ENCODE peak calls at places on chromosomes 1 and 21, in four cellular contexts. I is A549, N is K562, X is H1. D is an unnamed sample.

GRCh38 chr1:158689110-158689509 is 2.6 kb upstream of the SPTA1 start:
- DNase-seq in I (no peak), N (peak), X (no peak), D (no peak)

GRCh38 chr1:181104790-181105133 is 16.3 kb downstream of the IER5 start:
- DNase-seq in I (no peak), N (no peak), X (no peak), D (peak)

GRCh38 chr21:44065428-44065827 is 41.8 kb upstream of the PWP2 start:
- DNase-seq in I (no peak), N (no peak), X (no peak), D (no peak)

GRCh38 chr1:76939817-76940216 is 72.5 kb downstream of the ST6GALNAC5 start:
- DNase-seq in I (no peak), N (no peak), X (no peak), D (no peak)

GRCh38 chr1:181513786-181514297 is 30.5 kb downstream of the CACNA1E start:
- DNase-seq in I (no peak), N (no peak), X (no peak), D (no peak)

GRCh38 chr1:86841120-86841519 is 72.8 kb downstream of the SELENOF start:
- DNase-seq in I (no peak), N (no peak), X (no peak), D (no peak)

GRCh38 chr1:161506336-161507223 is 1.3 kb downstream of the FCGR2A start:
- DNase-seq in I (no peak), N (peak), X (no peak), D (peak)

GRCh38 chr21:31218830-31219608 is 125.0 kb downstream of the TIAM1 start:
- DNase-seq in I (no peak), N (no peak), X (no peak), D (no peak)

GRCh38 chr1:44803062-44803311 is 2.8 kb downstream of the PLK3 start:
- DNase-seq in I (no peak), N (no peak), X (no peak), D (no peak)

GRCh38 chr1:24970399-24970753 is 40.3 kb upstream of the RUNX3 start:
- DNase-seq in I (no peak), N (peak), X (no peak), D (peak)

GRCh38 chr1:111099289-111099688 is 40.6 kb downstream of the DRAM2 start:
- DNase-seq in I (no peak), N (peak), X (no peak), D (peak)

GRCh38 chr1:89257036-89257435 is 15.6 kb downstream of the GBP5 start:
- DNase-seq in I (no peak), N (no peak), X (no peak), D (no peak)

GRCh38 chr1:46807046-46807972 is 8.5 kb downstream of the CYP4B1 start:
- DNase-seq in I (no peak), N (no peak), X (no peak), D (no peak)

GRCh38 chr1:210072129-210072528 is 134.1 kb downstream of the SYT14 start:
- DNase-seq in I (no peak), N (no peak), X (no peak), D (no peak)

GRCh38 chr1:2229032-2229920 is 1.2 kb downstream of the SKI start:
- DNase-seq in I (peak), N (peak), X (peak), D (no peak)

GRCh38 chr21:25700741-25701140 is 34.0 kb downstream of the ATP5PF start:
- DNase-seq in I (no peak), N (no peak), X (no peak), D (no peak)

GRCh38 chr1:168345939-168346338 is 65.3 kb downstream of the TBX19 start:
- DNase-seq in I (no peak), N (no peak), X (no peak), D (no peak)

GRCh38 chr1:14128096-14128495 is 428.1 kb downstream of the PRDM2 start:
- DNase-seq in I (no peak), N (no peak), X (no peak), D (no peak)

GRCh38 chr1:218809625-218810024 is 364.1 kb upstream of the LYPLAL1 start:
- DNase-seq in I (no peak), N (no peak), X (no peak), D (no peak)

GRCh38 chr1:192493584-192493983 is 82.0 kb upstream of the RGS1 start:
- DNase-seq in I (no peak), N (no peak), X (no peak), D (no peak)

GRCh38 chr1:2452583-2453315 is 23.3 kb upstream of the PLCH2 start:
- DNase-seq in I (peak), N (no peak), X (no peak), D (no peak)

GRCh38 chr1:46466477-46467182 is 23.0 kb upstream of the DMBX1 start:
- DNase-seq in I (no peak), N (no peak), X (peak), D (no peak)

GRCh38 chr1:33338495-33339211 is 17.8 kb upstream of the A3GALT2 start:
- DNase-seq in I (no peak), N (peak), X (no peak), D (peak)

GRCh38 chr1:108570998-108571401 is 11.1 kb downstream of the EEIG2 start:
- DNase-seq in I (no peak), N (no peak), X (no peak), D (peak)

GRCh38 chr1:22452401-22452963 is 831 bp downstream of the ZBTB40 start:
- DNase-seq in I (no peak), N (peak), X (no peak), D (no peak)

DNA sequence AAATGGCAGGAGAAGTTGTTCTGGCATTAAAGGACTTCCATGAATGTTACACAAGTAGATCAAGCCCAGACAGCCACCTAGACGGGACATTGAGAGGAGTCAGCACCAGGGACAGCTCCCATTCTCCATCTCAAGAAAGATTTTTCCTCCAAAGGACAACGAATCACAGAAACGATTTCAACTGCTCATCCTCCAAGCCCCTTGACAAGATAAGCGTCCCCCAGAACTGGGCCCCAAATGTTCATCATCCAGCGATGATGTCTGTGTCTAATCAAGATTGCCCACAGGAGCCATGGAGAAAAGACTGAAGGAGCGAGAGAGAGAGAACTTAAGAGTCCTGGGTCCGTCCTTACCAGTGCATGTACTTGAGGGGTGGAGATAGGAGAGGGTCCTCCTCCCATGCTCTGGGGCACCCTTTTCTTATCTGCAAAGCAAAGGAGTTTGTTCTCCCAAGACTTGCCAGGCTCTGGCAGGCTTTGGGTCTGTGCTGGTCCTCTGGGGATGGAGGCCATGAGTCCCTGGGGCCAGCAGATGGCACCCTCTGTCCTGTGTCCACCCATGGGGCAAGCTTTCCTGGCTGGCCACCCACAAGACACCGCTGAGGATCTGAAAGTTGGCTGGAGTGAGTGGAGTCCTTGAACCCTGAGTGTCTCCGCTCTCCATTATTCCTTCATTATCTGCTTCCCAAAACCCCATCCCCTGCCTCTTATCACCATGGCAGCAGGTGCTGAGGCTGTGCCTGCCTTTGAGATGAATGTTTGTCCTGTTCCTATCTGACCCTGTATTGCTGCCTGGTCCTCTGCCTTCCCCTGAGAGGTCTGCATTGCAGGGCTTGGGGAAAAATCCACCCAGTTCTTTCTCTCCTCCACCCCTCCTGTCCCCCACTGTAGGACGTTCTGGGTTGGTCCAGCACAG is 164.6 kb downstream of the ACTL8 start:
- DNase-seq in I (peak), N (peak), X (peak), D (no peak)
- TF ChIP-seq RNF2 in I (no peak), N (no peak), X (no peak), D (no peak)

DNA sequence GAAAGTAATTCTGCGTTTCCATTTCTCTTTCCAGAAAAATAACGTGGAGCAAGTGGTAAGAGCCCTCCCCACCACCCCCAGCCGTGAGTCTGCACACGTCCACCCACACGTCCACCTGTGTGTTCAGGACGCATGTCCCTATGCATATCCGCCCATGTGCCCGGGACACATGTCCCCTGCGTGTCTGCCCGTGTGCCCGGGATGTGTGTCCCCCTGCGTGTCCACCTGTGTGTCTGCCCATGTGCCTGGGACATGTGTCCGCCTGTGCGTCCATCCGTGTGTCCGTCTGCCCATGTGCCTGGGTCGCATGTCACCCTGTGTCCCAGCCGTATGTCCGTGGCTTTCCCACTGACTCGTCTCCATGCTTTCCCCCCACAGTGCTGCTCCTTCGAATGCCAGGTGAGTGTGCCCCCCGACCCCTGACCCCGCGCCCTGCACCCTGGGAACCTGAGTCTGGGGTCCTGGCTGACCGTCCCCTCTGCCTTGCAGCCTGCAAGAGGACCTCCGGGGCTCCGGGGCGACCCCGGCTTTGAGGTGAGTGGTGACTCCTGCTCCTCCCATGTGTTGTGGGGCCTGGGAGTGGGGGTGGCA is 5.6 kb downstream of the COL6A1 start:
- DNase-seq in I (no peak), N (no peak), X (no peak), D (no peak)
- TF ChIP-seq RNF2 in I (no peak), N (no peak), X (no peak), D (no peak)

GRCh38 chr1:115761601-115762302 is 6.8 kb downstream of the CASQ2 start:
- DNase-seq in I (no peak), N (no peak), X (no peak), D (no peak)

GRCh38 chr1:115755436-115756370 is 12.8 kb downstream of the CASQ2 start:
- DNase-seq in I (no peak), N (no peak), X (no peak), D (no peak)

GRCh38 chr1:115753830-115754229 is 14.7 kb downstream of the CASQ2 start:
- DNase-seq in I (no peak), N (no peak), X (no peak), D (no peak)

GRCh38 chr1:115757286-115757810 is 11.2 kb downstream of the CASQ2 start:
- DNase-seq in I (no peak), N (no peak), X (no peak), D (no peak)

DNA sequence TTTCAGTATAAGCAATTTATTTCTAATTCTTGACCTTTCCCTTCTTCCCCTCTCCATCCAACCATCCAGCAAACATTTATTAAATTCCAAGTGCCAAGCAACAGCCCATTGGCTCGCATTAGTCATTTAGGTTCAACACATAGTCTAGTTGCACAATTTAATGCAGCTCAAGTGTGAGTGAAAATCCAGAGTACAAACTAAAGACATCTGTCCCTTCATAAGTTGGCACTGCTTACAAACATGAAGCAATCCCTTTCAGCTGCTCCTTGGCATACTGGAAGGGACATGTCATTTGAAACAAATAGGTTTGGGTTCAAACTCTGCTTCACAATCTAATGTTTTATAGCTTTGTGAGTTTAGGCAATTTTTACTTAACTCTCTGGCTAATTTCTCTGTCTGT is 10.6 kb downstream of the CASQ2 start:
- DNase-seq in I (no peak), N (no peak), X (no peak), D (no peak)
- TF ChIP-seq RNF2 in I (no peak), N (no peak), X (no peak), D (no peak)

GRCh38 chr1:200372885-200373181 is 37.0 kb downstream of the ZNF281 start:
- DNase-seq in I (no peak), N (no peak), X (no peak), D (peak)

GRCh38 chr1:200369706-200370105 is 40.1 kb downstream of the ZNF281 start:
- DNase-seq in I (no peak), N (no peak), X (no peak), D (peak)

GRCh38 chr1:200373811-200374231 is 36.0 kb downstream of the ZNF281 start:
- DNase-seq in I (no peak), N (no peak), X (peak), D (peak)

GRCh38 chr1:200374569-200375312 is 35.1 kb downstream of the ZNF281 start:
- DNase-seq in I (peak), N (no peak), X (peak), D (peak)

GRCh38 chr1:200372095-200372884 is 37.5 kb downstream of the ZNF281 start:
- DNase-seq in I (peak), N (no peak), X (peak), D (peak)
- TF ChIP-seq RNF2 in I (no peak), N (no peak), X (no peak), D (no peak)

D was measured in HepG2.